ENCODE peak calls at places on chromosomes 7 and 10, in four cellular contexts. One of them, this sample, is unnamed.

GRCh38 chr10:133014416-133015210 is 72.2 kb upstream of the CFAP46 start:
- DNase-seq in neural crest cell: no peak
- DNase-seq in activated CD8-positive, alpha-beta T cell treated with anti-CD3 and anti-CD28 coated beads for 36 hours: no peak
- DNase-seq in effector CD4-positive, alpha-beta T cell: no peak
- DNase-seq in this sample: no peak

GRCh38 chr10:80457554-80458262 is 3.6 kb downstream of the TSPAN14 start:
- DNase-seq in neural crest cell: no peak
- DNase-seq in activated CD8-positive, alpha-beta T cell treated with anti-CD3 and anti-CD28 coated beads for 36 hours: no peak
- DNase-seq in effector CD4-positive, alpha-beta T cell: no peak
- DNase-seq in this sample: no peak

GRCh38 chr7:20201380-20201779 is 15.8 kb downstream of the MACC1 start:
- DNase-seq in neural crest cell: no peak
- DNase-seq in activated CD8-positive, alpha-beta T cell treated with anti-CD3 and anti-CD28 coated beads for 36 hours: no peak
- DNase-seq in effector CD4-positive, alpha-beta T cell: no peak
- DNase-seq in this sample: no peak

GRCh38 chr10:3178070-3178469 is 5.5 kb upstream of the PITRM1 start:
- DNase-seq in neural crest cell: no peak
- DNase-seq in activated CD8-positive, alpha-beta T cell treated with anti-CD3 and anti-CD28 coated beads for 36 hours: no peak
- DNase-seq in effector CD4-positive, alpha-beta T cell: no peak
- DNase-seq in this sample: no peak

GRCh38 chr7:100679927-100680588 is 6.5 kb downstream of the GNB2 start:
- DNase-seq in neural crest cell: no peak
- DNase-seq in activated CD8-positive, alpha-beta T cell treated with anti-CD3 and anti-CD28 coated beads for 36 hours: no peak
- DNase-seq in effector CD4-positive, alpha-beta T cell: no peak
- DNase-seq in this sample: no peak

GRCh38 chr7:87564290-87564963 is 36.3 kb downstream of the ABCB1 start:
- DNase-seq in neural crest cell: peak; percentile 1
- DNase-seq in activated CD8-positive, alpha-beta T cell treated with anti-CD3 and anti-CD28 coated beads for 36 hours: peak; percentile 43
- DNase-seq in effector CD4-positive, alpha-beta T cell: no peak
- DNase-seq in this sample: peak; percentile 16

GRCh38 chr7:30923774-30924413 is 12.2 kb downstream of the AQP1 start:
- DNase-seq in neural crest cell: no peak
- DNase-seq in activated CD8-positive, alpha-beta T cell treated with anti-CD3 and anti-CD28 coated beads for 36 hours: no peak
- DNase-seq in effector CD4-positive, alpha-beta T cell: no peak
- DNase-seq in this sample: no peak

GRCh38 chr7:55020481-55020871 is 1.7 kb downstream of the EGFR start:
- DNase-seq in neural crest cell: no peak
- DNase-seq in activated CD8-positive, alpha-beta T cell treated with anti-CD3 and anti-CD28 coated beads for 36 hours: no peak
- DNase-seq in effector CD4-positive, alpha-beta T cell: no peak
- DNase-seq in this sample: no peak

GRCh38 chr7:158133515-158134271 is 453.9 kb downstream of the PTPRN2 start:
- DNase-seq in neural crest cell: no peak
- DNase-seq in activated CD8-positive, alpha-beta T cell treated with anti-CD3 and anti-CD28 coated beads for 36 hours: no peak
- DNase-seq in effector CD4-positive, alpha-beta T cell: no peak
- DNase-seq in this sample: no peak

GRCh38 chr10:102670871-102671434 is 26.7 kb downstream of the TRIM8 start:
- DNase-seq in neural crest cell: no peak
- DNase-seq in activated CD8-positive, alpha-beta T cell treated with anti-CD3 and anti-CD28 coated beads for 36 hours: no peak
- DNase-seq in effector CD4-positive, alpha-beta T cell: no peak
- DNase-seq in this sample: no peak

GRCh38 chr7:99096124-99096887 is 47.6 kb downstream of the SMURF1 start:
- DNase-seq in neural crest cell: no peak
- DNase-seq in activated CD8-positive, alpha-beta T cell treated with anti-CD3 and anti-CD28 coated beads for 36 hours: no peak
- DNase-seq in effector CD4-positive, alpha-beta T cell: no peak
- DNase-seq in this sample: no peak